ENCODE peak calls at places on chromosomes 4 and X, in seven cellular contexts. G is HCT116, R is H1, P is endothelial cell of umbilical vein, M is K562, K is GM12878, V is HepG2. Z is an unnamed sample. For H3K4me1, the result is how much of the 10 kb centered on the place peaks cover.

GRCh38 chr4:27308379-27308778 is 447.7 kb downstream of the STIM2 start:
- DNase-seq in G (no peak), R (no peak), P (no peak), M (no peak), K (no peak), V (no peak), Z (no peak)

GRCh38 chrX:104330966-104331365 is 76.2 kb upstream of the ESX1 start:
- DNase-seq in G (no peak), R (no peak), P (peak), M (no peak), K (no peak), V (no peak), Z (no peak)

GRCh38 chrX:78527263-78527662 is 131.9 kb downstream of the RTL3 start:
- DNase-seq in G (no peak), R (no peak), P (no peak), M (no peak), K (no peak), V (no peak), Z (no peak)

GRCh38 chr4:71944956-71945355 is 86.8 kb upstream of the NPFFR2 start:
- DNase-seq in G (no peak), R (no peak), P (peak), M (no peak), K (no peak), V (no peak), Z (peak)

GRCh38 chr4:53477038-53477565 is 99.7 kb downstream of the FIP1L1 start:
- DNase-seq in G (no peak), R (no peak), P (no peak), M (no peak), K (no peak), V (peak), Z (peak)

GRCh38 chrX:104137496-104137895 is 19.3 kb downstream of the SLC25A53 start:
- DNase-seq in G (peak), R (no peak), P (peak), M (peak), K (no peak), V (no peak), Z (peak)

GRCh38 chr4:81061340-81061730 is 30.8 kb downstream of the BMP3 start:
- DNase-seq in G (no peak), R (no peak), P (no peak), M (no peak), K (no peak), V (no peak), Z (no peak)

GRCh38 chr4:122003335-122003734 is 51.5 kb upstream of the TRPC3 start:
- DNase-seq in G (peak), R (peak), P (peak), M (peak), K (peak), V (peak), Z (peak)

GRCh38 chrX:150100261-150100660 is 162.0 kb upstream of the EOLA2 start:
- DNase-seq in G (no peak), R (no peak), P (no peak), M (no peak), K (no peak), V (no peak), Z (no peak)

GRCh38 chrX:12526296-12526695 is 264.9 kb upstream of the PRPS2 start:
- DNase-seq in G (no peak), R (no peak), P (no peak), M (no peak), K (no peak), V (no peak), Z (peak)

GRCh38 chr4:146998157-146998556 is 52.5 kb upstream of the TTC29 start:
- DNase-seq in G (no peak), R (no peak), P (no peak), M (no peak), K (no peak), V (no peak), Z (no peak)

GRCh38 chr4:76779740-76780459 is 118.0 kb downstream of the SOWAHB start:
- DNase-seq in G (no peak), R (no peak), P (peak), M (no peak), K (no peak), V (no peak), Z (no peak)

GRCh38 chrX:17459596-17459995 is 84.6 kb downstream of the NHS start:
- DNase-seq in G (no peak), R (no peak), P (no peak), M (no peak), K (no peak), V (no peak), Z (no peak)

GRCh38 chrX:117641913-117642656 is 474.5 kb downstream of the KLHL13 start:
- DNase-seq in G (no peak), R (no peak), P (no peak), M (no peak), K (no peak), V (no peak), Z (no peak)

GRCh38 chr4:38909015-38909414 is 41.4 kb downstream of the FAM114A1 start:
- DNase-seq in G (no peak), R (no peak), P (no peak), M (no peak), K (no peak), V (no peak), Z (no peak)

GRCh38 chrX:111244238-111244750 is 26.0 kb downstream of the CAPN6 start:
- DNase-seq in G (peak), R (no peak), P (no peak), M (peak), K (no peak), V (peak), Z (peak)

GRCh38 chr4:156195914-156196313 is 242.2 kb upstream of the CTSO start:
- DNase-seq in G (no peak), R (no peak), P (no peak), M (no peak), K (peak), V (no peak), Z (no peak)

GRCh38 chrX:101658661-101659477 is 781 bp downstream of the ARMCX2 start:
- DNase-seq in G (no peak), R (peak), P (peak), M (peak), K (no peak), V (no peak), Z (peak)

GRCh38 chr4:122163301-122163700 is 11.2 kb downstream of the BLTP1 start:
- DNase-seq in G (no peak), R (no peak), P (no peak), M (no peak), K (no peak), V (no peak), Z (no peak)

GRCh38 chr4:177448850-177449249 is 6.6 kb upstream of the AGA start:
- DNase-seq in G (no peak), R (no peak), P (no peak), M (no peak), K (no peak), V (no peak), Z (no peak)

GRCh38 chrX:108511721-108512120 is 72.1 kb downstream of the COL4A5 start:
- DNase-seq in G (no peak), R (no peak), P (no peak), M (no peak), K (no peak), V (no peak), Z (no peak)

GRCh38 chr4:67549123-67549522 is 3.8 kb upstream of the CENPC start:
- DNase-seq in G (no peak), R (no peak), P (peak), M (peak), K (no peak), V (peak), Z (no peak)

GRCh38 chr4:57137261-57137660 is 27.1 kb upstream of the IGFBP7 start:
- DNase-seq in G (no peak), R (no peak), P (peak), M (no peak), K (no peak), V (no peak), Z (no peak)

GRCh38 chrX:23548164-23548563 is 119.1 kb upstream of the PRDX4 start:
- DNase-seq in G (no peak), R (no peak), P (no peak), M (no peak), K (no peak), V (no peak), Z (no peak)

GRCh38 chrX:72576161-72576896 is 3.7 kb upstream of the HDAC8 start:
- DNase-seq in G (no peak), R (no peak), P (no peak), M (peak), K (no peak), V (peak), Z (no peak)

GRCh38 chr4:1234811-1235292 is 14.1 kb downstream of the CTBP1 start:
- DNase-seq in G (no peak), R (no peak), P (no peak), M (no peak), K (no peak), V (no peak), Z (peak)
- TF ChIP-seq POLR2AphosphoS5 in G (no peak), R (no peak), P (no peak), M (no peak), K (no peak), V (no peak), Z (no peak)

DNA sequence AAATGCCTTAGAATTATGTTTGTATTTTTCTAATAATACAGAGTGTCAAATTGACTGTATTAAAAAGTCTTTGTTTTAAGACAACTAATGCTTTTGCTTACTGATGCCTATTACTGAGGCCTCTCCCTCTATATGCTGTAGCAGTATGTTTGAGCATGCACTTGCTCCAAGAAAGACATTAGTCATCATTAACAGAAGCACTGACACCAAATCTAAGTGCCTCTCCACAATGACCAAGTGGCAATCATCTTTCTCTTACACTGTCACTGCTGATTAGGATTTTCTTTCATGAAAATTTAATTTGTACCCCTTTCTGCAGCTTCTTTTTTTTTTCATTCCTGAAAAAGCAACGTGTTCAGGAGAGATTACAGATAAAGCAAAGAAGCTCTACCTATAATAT is 11.1 kb upstream of the MAB21L2 start:
- DNase-seq in G (no peak), R (no peak), P (no peak), M (peak), K (no peak), V (no peak), Z (no peak)
- H3K4me1 ChIP-seq in G (under half), R (under half), P (under half), M (under half), K (under half), V (under half), Z (under half)

DNA sequence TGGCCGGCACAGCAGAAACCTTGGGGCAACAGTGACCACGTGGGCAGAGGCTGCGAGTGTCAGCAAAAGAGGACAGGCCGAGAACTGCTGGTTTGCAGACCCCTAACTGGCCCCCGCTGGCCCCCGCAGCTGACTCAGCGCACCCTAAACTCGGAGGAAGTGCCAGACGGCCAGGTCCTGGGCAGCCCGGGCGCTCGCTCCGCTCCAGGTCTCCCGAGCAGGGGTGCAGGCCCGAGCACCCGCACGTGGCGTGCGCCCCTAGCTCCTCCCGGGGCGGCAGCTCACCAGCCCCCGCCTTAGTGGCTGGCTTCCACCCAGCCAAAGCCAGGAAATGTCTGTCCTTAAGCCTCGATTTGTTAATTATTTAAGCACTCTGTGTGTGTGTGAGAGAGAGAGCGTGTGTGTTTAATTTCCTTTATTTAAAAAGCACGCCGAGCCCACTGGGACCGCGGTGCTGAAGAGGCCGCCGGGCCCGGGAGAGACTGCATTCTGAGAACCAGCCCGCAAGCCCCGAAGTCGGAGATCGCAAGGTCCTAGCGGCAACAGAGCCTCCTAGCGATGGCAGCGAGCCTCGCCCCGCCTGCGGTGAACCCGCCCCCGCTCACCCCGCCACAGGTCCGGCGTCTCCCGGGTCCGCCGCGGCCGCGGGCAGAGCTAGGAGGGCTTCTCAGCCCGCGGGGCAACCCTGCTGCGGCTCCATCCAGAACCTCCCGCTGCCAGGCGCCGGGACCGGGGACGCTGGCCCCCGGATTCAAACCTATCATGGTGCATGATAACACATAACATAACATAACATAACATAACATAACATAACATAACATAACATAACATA is 45.9 kb upstream of the CDKN2AIP start:
- DNase-seq in G (no peak), R (peak), P (peak), M (peak), K (no peak), V (peak), Z (peak)
- TF ChIP-seq EZH2 in G (no peak), R (no peak), P (no peak), M (no peak), K (no peak), V (no peak), Z (no peak)

GRCh38 chr4:7054106-7054880 is 11.1 kb downstream of the TADA2B start:
- DNase-seq in G (no peak), R (no peak), P (no peak), M (no peak), K (no peak), V (no peak), Z (no peak)
- TF ChIP-seq POLR2AphosphoS5 in G (no peak), R (no peak), P (no peak), M (no peak), K (no peak), V (no peak), Z (no peak)

GRCh38 chr4:186015212-186015817 is 53.6 kb upstream of the TLR3 start:
- DNase-seq in G (no peak), R (no peak), P (no peak), M (no peak), K (no peak), V (no peak), Z (no peak)

GRCh38 chr4:186018756-186019155 is 50.2 kb upstream of the TLR3 start:
- DNase-seq in G (no peak), R (no peak), P (no peak), M (no peak), K (no peak), V (no peak), Z (no peak)

GRCh38 chr4:186017801-186018200 is 51.2 kb upstream of the TLR3 start:
- DNase-seq in G (no peak), R (no peak), P (no peak), M (no peak), K (no peak), V (no peak), Z (no peak)

GRCh38 chr4:186018261-186018660 is 50.7 kb upstream of the TLR3 start:
- DNase-seq in G (no peak), R (no peak), P (no peak), M (no peak), K (no peak), V (no peak), Z (no peak)

GRCh38 chr4:186016796-186017195 is 52.2 kb upstream of the TLR3 start:
- DNase-seq in G (no peak), R (no peak), P (no peak), M (no peak), K (no peak), V (no peak), Z (no peak)
- H3K4me1 ChIP-seq in G (under half), R (under half), P (under half), M (under half), K (under half), V (under half), Z (under half)

Z was measured in GM23338.